ENCODE peak calls at places on chromosomes 1 and 21, in four cellular contexts. R is GM13977, S is ovary, Q is NCI-H524 treated with DMSO at 0.1 percent for 48 hours. U is an unnamed sample.

GRCh38 chr1:225230483-225230882 is 197.4 kb downstream of the LBR start:
- DNase-seq in R (no peak), S (no peak), Q (no peak), U (no peak)

GRCh38 chr21:37435120-37435519 is 68.5 kb downstream of the DYRK1A start:
- DNase-seq in R (no peak), S (no peak), Q (peak), U (peak)

GRCh38 chr21:45598109-45598508 is 45.4 kb upstream of the PCBP3 start:
- DNase-seq in R (no peak), S (peak), Q (no peak), U (no peak)

GRCh38 chr21:42763578-42764442 is 110.4 kb downstream of the PDE9A start:
- DNase-seq in R (no peak), S (no peak), Q (no peak), U (no peak)

GRCh38 chr1:115782571-115783281 is 14.2 kb upstream of the CASQ2 start:
- DNase-seq in R (no peak), S (no peak), Q (no peak), U (peak)

GRCh38 chr21:15455819-15456462 is 273.8 kb upstream of the USP25 start:
- DNase-seq in R (no peak), S (no peak), Q (no peak), U (no peak)

GRCh38 chr1:65238010-65238409 is 71.3 kb upstream of the DNAJC6 start:
- DNase-seq in R (no peak), S (no peak), Q (no peak), U (no peak)

GRCh38 chr1:178263341-178263740 is 169.4 kb downstream of the RASAL2 start:
- DNase-seq in R (no peak), S (no peak), Q (no peak), U (no peak)

GRCh38 chr1:25906644-25907300 is 553 bp upstream of the STMN1 start:
- DNase-seq in R (no peak), S (no peak), Q (peak), U (no peak)

GRCh38 chr21:27192286-27192685 is 225.4 kb upstream of the ADAMTS5 start:
- DNase-seq in R (no peak), S (no peak), Q (no peak), U (no peak)

GRCh38 chr1:125080077-125080476 is 3895.3 kb downstream of the SRGAP2C start:
- DNase-seq in R (no peak), S (no peak), Q (no peak), U (peak)

GRCh38 chr1:55474168-55474786 is 259.1 kb upstream of the USP24 start:
- DNase-seq in R (no peak), S (no peak), Q (no peak), U (no peak)

GRCh38 chr1:216502528-216503162 is 79.4 kb upstream of the USH2A start:
- DNase-seq in R (no peak), S (no peak), Q (no peak), U (no peak)

GRCh38 chr1:64834734-64835133 is 89.9 kb downstream of the RAVER2 start:
- DNase-seq in R (no peak), S (no peak), Q (no peak), U (peak)

GRCh38 chr1:92538413-92539061 is 51.8 kb upstream of the GFI1 start:
- DNase-seq in R (peak), S (no peak), Q (no peak), U (no peak)

GRCh38 chr1:239987103-239987745 is 104.5 kb upstream of the FMN2 start:
- DNase-seq in R (no peak), S (no peak), Q (no peak), U (peak)

GRCh38 chr1:243596441-243597183 is 253.4 kb downstream of the AKT3 start:
- DNase-seq in R (peak), S (no peak), Q (no peak), U (peak)

GRCh38 chr1:22277662-22278061 is 134.8 kb upstream of the WNT4 start:
- DNase-seq in R (no peak), S (no peak), Q (no peak), U (no peak)

GRCh38 chr1:245512980-245513578 is 358.3 kb downstream of the KIF26B start:
- DNase-seq in R (peak), S (peak), Q (no peak), U (peak)

GRCh38 chr1:191831572-191831971 is 326.7 kb upstream of the RGS18 start:
- DNase-seq in R (no peak), S (no peak), Q (peak), U (peak)

GRCh38 chr1:99171126-99171813 is 93.0 kb upstream of the PLPPR4 start:
- DNase-seq in R (no peak), S (no peak), Q (no peak), U (no peak)

GRCh38 chr1:230820568-230820967 is 47.8 kb downstream of the C1orf198 start:
- DNase-seq in R (no peak), S (no peak), Q (no peak), U (no peak)

GRCh38 chr1:213989740-213990472 is 2.1 kb downstream of the PROX1 start:
- DNase-seq in R (no peak), S (no peak), Q (peak), U (peak)

GRCh38 chr1:59013276-59013927 is 229.6 kb upstream of the JUN start:
- DNase-seq in R (no peak), S (peak), Q (no peak), U (peak)

GRCh38 chr1:107877092-107877491 is 87.9 kb downstream of the VAV3 start:
- DNase-seq in R (no peak), S (no peak), Q (peak), U (peak)

GRCh38 chr1:204166237-204166636 is at the start of gene REN:
- DNase-seq in R (no peak), S (no peak), Q (no peak), U (no peak)

GRCh38 chr1:58745666-58746065 is 38.2 kb downstream of the JUN start:
- DNase-seq in R (no peak), S (no peak), Q (no peak), U (no peak)

GRCh38 chr1:246450485-246451251 is 56.4 kb downstream of the SMYD3 start:
- DNase-seq in R (peak), S (no peak), Q (peak), U (peak)

GRCh38 chr1:151832318-151832984 is 849 bp upstream of the RORC start:
- DNase-seq in R (no peak), S (peak), Q (no peak), U (peak)

GRCh38 chr1:93716974-93717373 is 35.3 kb upstream of the BCAR3 start:
- DNase-seq in R (no peak), S (no peak), Q (no peak), U (peak)

GRCh38 chr1:225851810-225852209 is 30.4 kb downstream of the TMEM63A start:
- DNase-seq in R (peak), S (no peak), Q (no peak), U (no peak)

GRCh38 chr1:113416515-113416914 is 26.2 kb downstream of the MAGI3 start:
- DNase-seq in R (no peak), S (no peak), Q (no peak), U (no peak)

GRCh38 chr1:192783793-192784192 is 25.0 kb upstream of the RGS2 start:
- DNase-seq in R (no peak), S (no peak), Q (no peak), U (no peak)

GRCh38 chr1:204520834-204521709 is 4.9 kb downstream of the MDM4 start:
- DNase-seq in R (peak), S (no peak), Q (no peak), U (peak)

GRCh38 chr1:208834346-208835081 is 590.3 kb upstream of the PLXNA2 start:
- DNase-seq in R (no peak), S (no peak), Q (no peak), U (no peak)

GRCh38 chr1:150085406-150085805 is 17.8 kb downstream of the VPS45 start:
- DNase-seq in R (no peak), S (no peak), Q (no peak), U (no peak)

GRCh38 chr1:53959664-53960250 is 13.6 kb downstream of the LRRC42 start:
- DNase-seq in R (peak), S (no peak), Q (no peak), U (peak)

GRCh38 chr1:25587290-25587689 is 29.3 kb upstream of the MAN1C1 start:
- DNase-seq in R (no peak), S (no peak), Q (no peak), U (no peak)

U was measured in LHCN-M2.